ENCODE peak calls at places on chromosome 4, in seven cellular contexts. R is GM23338, M is H1, I is PC-9, A is A549, Z is IMR-90, K is HCT116. U is an unnamed sample.

GRCh38 chr4:186979966-186980745 is 256.5 kb upstream of the FAT1 start:
- DNase-seq in Z (peak; percentile 66), M (no peak), R (no peak), A (no peak), K (no peak), I (no peak), U (no peak)

GRCh38 chr4:77600521-77601451 is 4.8 kb upstream of the CXCL13 start:
- DNase-seq in I (no peak), K (peak; percentile 37), M (no peak), R (peak; percentile 83), Z (peak; percentile 29), A (peak; percentile 42), U (peak; percentile 44)

GRCh38 chr4:37891221-37892159 is 606 bp downstream of the TBC1D1 start:
- DNase-seq in R (peak; percentile 75), Z (peak; percentile 4), I (peak; percentile 49), K (no peak), M (peak; percentile 70), A (peak; percentile 8), U (peak; percentile 46)

GRCh38 chr4:75598390-75598789 is 31.9 kb downstream of the CDKL2 start:
- DNase-seq in A (no peak), M (no peak), I (no peak), R (peak; percentile 10), K (no peak), Z (peak; percentile 39), U (no peak)

GRCh38 chr4:123397276-123398150 is 918 bp downstream of the SPRY1 start:
- DNase-seq in I (peak; percentile 49), A (no peak), Z (peak; percentile 36), M (peak; percentile 80), R (peak; percentile 83), K (peak; percentile 47), U (peak; percentile 79)

GRCh38 chr4:184937745-184938144 is 80.5 kb upstream of the HELT start:
- DNase-seq in K (no peak), A (no peak), I (no peak), M (peak; percentile 48), Z (no peak), R (peak; percentile 34), U (no peak)

GRCh38 chr4:95044204-95044848 is 286.6 kb downstream of the BMPR1B start:
- DNase-seq in Z (no peak), R (peak; percentile 36), I (no peak), A (no peak), M (no peak), K (no peak), U (no peak)

GRCh38 chr4:130359537-130359936 is 1263.6 kb downstream of the C4orf33 start:
- DNase-seq in M (no peak), A (no peak), Z (peak; percentile 35), R (peak; percentile 53), I (no peak), K (peak; percentile 6), U (no peak)

GRCh38 chr4:41060352-41061318 is 153.7 kb downstream of the APBB2 start:
- DNase-seq in Z (no peak), R (no peak), K (no peak), A (no peak), M (no peak), I (no peak), U (no peak)

GRCh38 chr4:158259955-158260575 is 49.8 kb downstream of the TMEM144 start:
- DNase-seq in K (peak; percentile 13), M (no peak), Z (peak; percentile 42), A (no peak), R (peak; percentile 67), I (no peak), U (no peak)

GRCh38 chr4:174398728-174399127 is 115.0 kb downstream of the CEP44 start:
- DNase-seq in K (no peak), Z (peak; percentile 68), I (no peak), R (no peak), M (no peak), A (no peak), U (no peak)

GRCh38 chr4:3822230-3822947 is 56.2 kb downstream of the ADRA2C start:
- DNase-seq in K (no peak), M (no peak), Z (no peak), I (no peak), A (no peak), R (no peak), U (no peak)

GRCh38 chr4:166309286-166309685 is 436.2 kb downstream of the TLL1 start:
- DNase-seq in M (no peak), K (no peak), A (no peak), R (no peak), Z (no peak), I (no peak), U (no peak)

GRCh38 chr4:73345399-73345975 is 58.6 kb upstream of the ALB start:
- DNase-seq in A (peak; percentile 9), M (no peak), K (no peak), Z (no peak), R (no peak), I (no peak), U (no peak)

GRCh38 chr4:23171971-23172370 is 479.2 kb downstream of the GBA3 start:
- DNase-seq in K (no peak), A (no peak), Z (no peak), R (no peak), M (no peak), I (no peak), U (no peak)

GRCh38 chr4:52853351-52853750 is 8.8 kb upstream of the RASL11B start:
- DNase-seq in M (no peak), Z (peak; percentile 41), K (no peak), I (no peak), R (no peak), A (no peak), U (no peak)

GRCh38 chr4:78058591-78059523 is 1.7 kb downstream of the FRAS1 start:
- DNase-seq in K (no peak), Z (no peak), R (peak; percentile 86), M (peak; percentile 80), A (peak; percentile 33), I (peak; percentile 47), U (peak; percentile 72)

GRCh38 chr4:35793045-35793722 is 451.1 kb downstream of the ARAP2 start:
- DNase-seq in Z (no peak), M (no peak), A (no peak), K (no peak), I (no peak), R (no peak), U (no peak)

GRCh38 chr4:88592600-88593448 is 544 bp downstream of the HERC3 start:
- DNase-seq in A (peak; percentile 57), K (peak; percentile 48), M (peak; percentile 80), Z (peak; percentile 68), R (peak; percentile 69), I (peak; percentile 74), U (peak; percentile 68)

GRCh38 chr4:153521467-153521866 is 55.3 kb downstream of the TMEM131L start:
- DNase-seq in K (no peak), A (no peak), M (no peak), Z (no peak), I (no peak), R (no peak), U (no peak)

GRCh38 chr4:47471591-47471990 is 8.1 kb upstream of the COMMD8 start:
- DNase-seq in A (no peak), K (no peak), I (no peak), R (no peak), Z (no peak), M (no peak), U (no peak)

GRCh38 chr4:179285696-179286095 is 1843.5 kb upstream of the AGA start:
- DNase-seq in I (no peak), R (no peak), M (no peak), A (no peak), Z (no peak), K (no peak), U (no peak)

GRCh38 chr4:141078871-141079270 is 54.4 kb downstream of the RNF150 start:
- DNase-seq in Z (peak; percentile 71), A (no peak), I (no peak), R (no peak), M (no peak), K (no peak), U (no peak)

DNA sequence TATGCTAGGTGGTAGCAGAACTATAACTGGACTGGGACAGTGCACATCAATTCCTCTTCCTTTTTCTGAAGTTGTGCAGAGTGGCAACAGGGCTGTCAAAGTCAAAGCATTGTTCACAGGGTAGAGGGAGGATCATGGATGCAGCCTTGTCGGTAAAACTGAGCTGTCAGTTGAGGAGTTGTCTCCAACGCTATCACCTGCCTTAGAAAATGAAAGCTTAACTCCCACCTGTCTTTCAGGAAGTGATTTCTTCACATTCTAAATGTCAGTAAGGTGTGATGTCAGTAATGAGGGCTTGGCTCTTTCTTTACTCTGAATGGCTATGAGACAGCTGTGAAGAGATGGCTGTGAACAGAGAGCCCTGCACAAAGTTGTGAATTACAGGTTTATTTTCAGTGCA is 66.4 kb upstream of the BANK1 start:
- DNase-seq in K (no peak), Z (no peak), R (no peak), M (no peak), A (no peak), I (no peak), U (no peak)
- H3K4me2 ChIP-seq in K (no peak overlapping the region), Z (no peak overlapping the region), R (no peak overlapping the region), M (no peak overlapping the region), A (no peak overlapping the region), I (no peak overlapping the region), U (no peak overlapping the region)

GRCh38 chr4:118833192-118833820 is 2.6 kb downstream of the SEC24D start:
- DNase-seq in R (no peak), M (no peak), I (no peak), Z (no peak), K (no peak), A (no peak), U (no peak)
- H3K4me2 ChIP-seq in R (peak overlapping the region; percentile 86), M (no peak overlapping the region), I (no peak overlapping the region), Z (peak overlapping the region; percentile 85), K (no peak overlapping the region), A (no peak overlapping the region), U (no peak overlapping the region)

DNA sequence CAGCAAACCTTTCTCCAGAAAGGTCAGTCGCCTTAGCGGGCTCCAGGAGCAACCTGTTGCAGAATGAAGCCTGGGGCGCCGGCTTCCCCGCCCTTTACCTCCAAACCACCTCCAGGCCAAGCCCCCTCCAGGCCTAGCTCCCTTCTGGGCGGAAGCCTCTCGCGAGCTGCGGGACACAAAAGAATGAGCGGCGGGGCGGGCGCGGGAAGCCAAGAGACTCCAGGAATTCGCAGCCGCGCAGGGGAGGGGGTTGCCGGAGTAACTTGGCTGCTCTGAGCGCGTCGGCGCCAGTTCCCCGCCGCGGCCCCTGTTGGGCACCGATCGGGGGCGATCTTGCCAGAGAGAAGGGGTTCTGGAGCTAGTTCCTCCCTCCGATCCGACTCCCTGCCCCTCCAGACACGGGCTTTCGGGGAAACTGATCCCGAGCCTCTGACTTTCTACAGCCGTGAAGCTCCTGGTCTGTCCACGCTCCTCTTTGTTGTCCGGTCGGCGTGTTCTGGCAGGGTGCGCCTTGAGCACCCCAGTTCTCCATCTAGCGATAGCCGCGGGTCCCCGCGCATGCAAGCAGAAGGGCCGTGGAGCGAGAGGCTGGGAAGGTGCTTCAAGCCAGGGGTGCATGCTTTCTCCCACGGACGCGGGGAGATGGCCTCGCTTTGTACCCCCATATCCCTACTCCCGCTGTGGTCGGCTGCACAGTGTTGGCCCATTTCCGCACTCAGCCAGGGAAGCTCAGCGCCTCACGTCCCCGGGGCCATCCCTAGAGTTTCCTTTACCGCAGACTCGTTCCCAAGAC is 1.2 kb downstream of the PROM1 start:
- DNase-seq in A (peak; percentile 20), I (no peak), R (peak; percentile 98), K (no peak), M (peak; percentile 88), Z (no peak), U (peak; percentile 90)
- H3K4me2 ChIP-seq in A (peak overlapping the region; percentile 82), I (no peak overlapping the region), R (peak overlapping the region; percentile 97), K (peak overlapping the region; percentile 57), M (peak overlapping the region; percentile 98), Z (peak overlapping the region; percentile 37), U (peak overlapping the region; percentile 96)

DNA sequence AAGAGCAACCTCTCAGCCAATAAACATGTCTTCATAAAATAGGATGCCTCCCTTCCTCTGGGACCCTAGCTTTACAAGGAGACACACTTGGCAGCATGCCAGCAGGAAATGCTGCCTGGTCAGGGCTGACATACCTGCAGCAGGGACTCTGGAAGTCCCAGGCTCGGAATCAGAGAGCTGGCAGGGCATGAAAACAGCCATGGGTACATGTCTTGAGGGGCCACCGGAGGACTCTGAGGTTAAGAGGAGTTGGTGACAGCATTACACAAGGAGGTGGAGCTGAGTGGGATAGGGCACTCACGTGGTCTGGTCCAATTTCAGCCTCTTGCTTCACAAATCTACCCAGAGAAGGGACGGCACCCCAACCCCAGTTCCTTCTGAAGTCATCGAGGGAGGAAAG is 15.7 kb downstream of the MSX1 start:
- DNase-seq in M (no peak), Z (no peak), K (no peak), A (no peak), I (no peak), R (no peak), U (no peak)
- H3K4me2 ChIP-seq in M (no peak overlapping the region), Z (no peak overlapping the region), K (no peak overlapping the region), A (no peak overlapping the region), I (no peak overlapping the region), R (no peak overlapping the region), U (no peak overlapping the region)

U was measured in H9.